ENCODE peak calls at places on chromosomes 3 and 15, in nine cellular contexts. J is DMS153, B is NCI-H1417, A is left lung, G is NCI-H2081, N is NCI-H1092 treated with DMSO at 0.1 percent for 48 hours, M is anterior cingulate cortex, Q is RCC 7860, O is colonic mucosa. E is an unnamed sample.

GRCh38 chr15:95252404-95252803 is 1021.0 kb downstream of the MCTP2 start:
- DNase-seq in M (no peak), N (no peak), B (no peak), Q (no peak), A (no peak), J (no peak), O (no peak), G (no peak), E (no peak)

GRCh38 chr3:71319771-71320170 is 263.8 kb downstream of the FOXP1 start:
- DNase-seq in A (no peak), M (no peak), N (no peak), J (no peak), B (no peak), Q (no peak), G (no peak), O (no peak), E (no peak)

GRCh38 chr3:123733805-123734526 is 149.1 kb upstream of the HACD2 start:
- DNase-seq in N (no peak), J (no peak), M (no peak), G (no peak), A (no peak), B (no peak), O (no peak), Q (peak), E (no peak)

GRCh38 chr3:61600195-61600594 is 38.8 kb downstream of the PTPRG start:
- DNase-seq in N (no peak), M (no peak), B (no peak), O (no peak), G (no peak), A (no peak), J (no peak), Q (no peak), E (no peak)

GRCh38 chr3:23256741-23257435 is 53.8 kb downstream of the UBE2E2 start:
- DNase-seq in O (no peak), A (no peak), G (no peak), M (no peak), J (no peak), Q (no peak), N (no peak), B (no peak), E (no peak)

GRCh38 chr15:69729167-69729748 is 276.6 kb downstream of the RPLP1 start:
- DNase-seq in M (no peak), G (no peak), O (peak), A (no peak), Q (no peak), J (no peak), N (no peak), B (peak), E (no peak)

GRCh38 chr3:25885544-25885943 is 95.7 kb downstream of the OXSM start:
- DNase-seq in O (no peak), G (no peak), J (no peak), Q (no peak), N (no peak), B (no peak), A (no peak), M (no peak), E (no peak)

GRCh38 chr3:17686613-17687012 is 55.8 kb downstream of the TBC1D5 start:
- DNase-seq in J (no peak), N (no peak), M (no peak), A (no peak), G (peak), B (peak), O (no peak), Q (peak), E (no peak)

GRCh38 chr3:38577089-38578080 is 72.1 kb downstream of the SCN5A start:
- DNase-seq in G (no peak), Q (no peak), N (no peak), B (no peak), M (no peak), J (no peak), A (no peak), O (no peak), E (no peak)

GRCh38 chr3:178182337-178182761 is 353.9 kb upstream of the KCNMB2 start:
- DNase-seq in N (peak), Q (no peak), J (no peak), O (no peak), G (peak), A (no peak), B (peak), M (no peak), E (no peak)

GRCh38 chr3:146612015-146612414 is 6.9 kb upstream of the PLSCR5 start:
- DNase-seq in G (no peak), N (no peak), B (no peak), J (no peak), Q (no peak), M (no peak), A (no peak), O (no peak), E (no peak)

GRCh38 chr3:37183976-37184375 is 9.6 kb upstream of the LRRFIP2 start:
- DNase-seq in M (peak), A (no peak), G (no peak), B (no peak), O (no peak), Q (no peak), N (no peak), J (no peak), E (no peak)

GRCh38 chr3:57757642-57758297 is 1.7 kb downstream of the SLMAP start:
- DNase-seq in A (no peak), N (no peak), G (no peak), Q (peak), O (peak), J (no peak), M (no peak), B (no peak), E (no peak)

GRCh38 chr3:50238549-50239026 is 2.6 kb downstream of the GNAI2 start:
- DNase-seq in Q (no peak), G (peak), M (peak), O (peak), N (no peak), J (no peak), B (no peak), A (peak), E (no peak)

GRCh38 chr15:40856736-40857135 is 12.9 kb downstream of the SPINT1 start:
- DNase-seq in M (no peak), G (no peak), N (no peak), O (no peak), B (no peak), Q (no peak), A (no peak), J (no peak), E (no peak)

GRCh38 chr15:42373936-42374335 is 14.6 kb downstream of the CAPN3 start:
- DNase-seq in M (no peak), O (no peak), A (no peak), N (no peak), J (no peak), Q (no peak), G (no peak), B (no peak), E (no peak)

GRCh38 chr3:107958151-107958550 is 132.7 kb downstream of the CD47 start:
- DNase-seq in B (no peak), Q (no peak), O (no peak), A (no peak), M (no peak), N (no peak), G (no peak), J (no peak), E (no peak)

GRCh38 chr3:71154846-71155245 is 428.7 kb downstream of the FOXP1 start:
- DNase-seq in A (no peak), B (no peak), J (no peak), N (no peak), O (no peak), Q (no peak), G (no peak), M (no peak), E (no peak)

GRCh38 chr3:148084931-148085330 is 612.8 kb upstream of the AGTR1 start:
- DNase-seq in O (no peak), G (no peak), N (no peak), M (no peak), Q (no peak), J (no peak), B (peak), A (no peak), E (no peak)

GRCh38 chr3:188233320-188233719 is 79.4 kb downstream of the LPP start:
- DNase-seq in N (no peak), A (no peak), G (no peak), O (no peak), J (no peak), Q (peak), B (no peak), M (no peak), E (no peak)

GRCh38 chr15:40421246-40422157 is 15.9 kb downstream of the IVD start:
- DNase-seq in J (peak), B (peak), M (peak), A (peak), Q (peak), N (peak), G (peak), O (peak), E (peak)

GRCh38 chr3:184746131-184747120 is 34.6 kb upstream of the MAGEF1 start:
- DNase-seq in N (no peak), J (no peak), B (no peak), G (no peak), M (no peak), A (peak), O (no peak), Q (no peak), E (no peak)

E was measured in DMS79 treated with DMSO at 0.1 percent for 48 hours.